ENCODE peak calls at places on chromosomes 5 and 9, in six cellular contexts. One of them, this sample, is unnamed.

GRCh38 chr9:120571443-120572257 is 8.3 kb downstream of the CDK5RAP2 start:
- DNase-seq in MCF 10A: no peak
- DNase-seq in myocyte: peak; percentile 98
- DNase-seq in stimulated activated CD4-positive, alpha-beta T cell treated with anti-CD3 and anti-CD28 coated beads, Interleukin-1b, Interleukin-23, amount 100 ng/mL, for 4 hours: no peak
- DNase-seq in IMR-90: peak; percentile 85
- DNase-seq in kidney tubule cell: no peak
- DNase-seq in this sample: no peak

GRCh38 chr5:147216552-147217154 is 18.2 kb upstream of the STK32A start:
- DNase-seq in MCF 10A: peak; percentile 46
- DNase-seq in myocyte: no peak
- DNase-seq in stimulated activated CD4-positive, alpha-beta T cell treated with anti-CD3 and anti-CD28 coated beads, Interleukin-1b, Interleukin-23, amount 100 ng/mL, for 4 hours: no peak
- DNase-seq in IMR-90: no peak
- DNase-seq in kidney tubule cell: peak; percentile 6
- DNase-seq in this sample: peak; percentile 8

GRCh38 chr9:132011896-132012295 is 67.8 kb downstream of the MED27 start:
- DNase-seq in MCF 10A: no peak
- DNase-seq in myocyte: no peak
- DNase-seq in stimulated activated CD4-positive, alpha-beta T cell treated with anti-CD3 and anti-CD28 coated beads, Interleukin-1b, Interleukin-23, amount 100 ng/mL, for 4 hours: no peak
- DNase-seq in IMR-90: no peak
- DNase-seq in kidney tubule cell: no peak
- DNase-seq in this sample: no peak

GRCh38 chr9:37528652-37529072 is 42.9 kb downstream of the POLR1E start:
- DNase-seq in MCF 10A: no peak
- DNase-seq in myocyte: no peak
- DNase-seq in stimulated activated CD4-positive, alpha-beta T cell treated with anti-CD3 and anti-CD28 coated beads, Interleukin-1b, Interleukin-23, amount 100 ng/mL, for 4 hours: no peak
- DNase-seq in IMR-90: peak; percentile 16
- DNase-seq in kidney tubule cell: no peak
- DNase-seq in this sample: no peak

GRCh38 chr5:39760385-39761198 is 335.8 kb upstream of the DAB2 start:
- DNase-seq in MCF 10A: peak; percentile 88
- DNase-seq in myocyte: peak; percentile 94
- DNase-seq in stimulated activated CD4-positive, alpha-beta T cell treated with anti-CD3 and anti-CD28 coated beads, Interleukin-1b, Interleukin-23, amount 100 ng/mL, for 4 hours: no peak
- DNase-seq in IMR-90: peak; percentile 94
- DNase-seq in kidney tubule cell: peak; percentile 79
- DNase-seq in this sample: no peak

GRCh38 chr5:35009657-35010056 is 38.1 kb downstream of the AGXT2 start:
- DNase-seq in MCF 10A: no peak
- DNase-seq in myocyte: no peak
- DNase-seq in stimulated activated CD4-positive, alpha-beta T cell treated with anti-CD3 and anti-CD28 coated beads, Interleukin-1b, Interleukin-23, amount 100 ng/mL, for 4 hours: no peak
- DNase-seq in IMR-90: peak; percentile 41
- DNase-seq in kidney tubule cell: no peak
- DNase-seq in this sample: no peak

GRCh38 chr5:62729662-62730061 is 151.0 kb downstream of the LRRC70 start:
- DNase-seq in MCF 10A: no peak
- DNase-seq in myocyte: no peak
- DNase-seq in stimulated activated CD4-positive, alpha-beta T cell treated with anti-CD3 and anti-CD28 coated beads, Interleukin-1b, Interleukin-23, amount 100 ng/mL, for 4 hours: no peak
- DNase-seq in IMR-90: no peak
- DNase-seq in kidney tubule cell: no peak
- DNase-seq in this sample: no peak

GRCh38 chr9:16515207-16515606 is 355.3 kb downstream of the BNC2 start:
- DNase-seq in MCF 10A: no peak
- DNase-seq in myocyte: no peak
- DNase-seq in stimulated activated CD4-positive, alpha-beta T cell treated with anti-CD3 and anti-CD28 coated beads, Interleukin-1b, Interleukin-23, amount 100 ng/mL, for 4 hours: no peak
- DNase-seq in IMR-90: peak; percentile 25
- DNase-seq in kidney tubule cell: no peak
- DNase-seq in this sample: no peak

GRCh38 chr9:136634904-136635303 is 27.8 kb upstream of the EGFL7 start:
- DNase-seq in MCF 10A: peak; percentile 40
- DNase-seq in myocyte: peak; percentile 44
- DNase-seq in stimulated activated CD4-positive, alpha-beta T cell treated with anti-CD3 and anti-CD28 coated beads, Interleukin-1b, Interleukin-23, amount 100 ng/mL, for 4 hours: no peak
- DNase-seq in IMR-90: no peak
- DNase-seq in kidney tubule cell: no peak
- DNase-seq in this sample: no peak

GRCh38 chr9:81182421-81182820 is 506.9 kb downstream of the TLE1 start:
- DNase-seq in MCF 10A: peak; percentile 34
- DNase-seq in myocyte: peak; percentile 98
- DNase-seq in stimulated activated CD4-positive, alpha-beta T cell treated with anti-CD3 and anti-CD28 coated beads, Interleukin-1b, Interleukin-23, amount 100 ng/mL, for 4 hours: no peak
- DNase-seq in IMR-90: peak; percentile 77
- DNase-seq in kidney tubule cell: peak; percentile 95
- DNase-seq in this sample: no peak